ENCODE peak calls at places on chromosomes 5 and 9, in eight cellular contexts. Z is mucosa of descending colon; L is CD8-positive, alpha-beta T cell; K is upper lobe of left lung; G is right cardiac atrium; J is CD4-positive, CD25-positive, alpha-beta regulatory T cell; X is Right ventricle myocardium inferior; A is activated CD8-positive, alpha-beta T cell treated with anti-CD3 and anti-CD28 coated beads for 36 hours. D is an unnamed sample.

GRCh38 chr9:120482424-120483186 is 97.4 kb downstream of the CDK5RAP2 start:
- ATAC-seq in K (peak; percentile 25), X (peak; percentile 63), G (peak; percentile 20), J (no peak), L (no peak), Z (no peak), A (no peak), D (no peak)

GRCh38 chr5:180498378-180498777 is 4.2 kb downstream of the CNOT6 start:
- ATAC-seq in J (no peak), K (no peak), L (no peak), G (no peak), A (no peak), X (no peak), Z (no peak), D (no peak)

GRCh38 chr9:122125158-122125890 is 32.2 kb upstream of the TTLL11 start:
- ATAC-seq in A (peak; percentile 80), X (peak; percentile 82), K (peak; percentile 90), G (peak; percentile 72), J (peak; percentile 69), Z (peak; percentile 86), L (peak; percentile 83), D (peak; percentile 76)

GRCh38 chr5:39185761-39186160 is 33.6 kb downstream of the FYB1 start:
- ATAC-seq in J (no peak), K (no peak), X (no peak), L (no peak), G (no peak), A (peak; percentile 10), Z (no peak), D (no peak)

GRCh38 chr5:66527478-66527877 is 68.7 kb upstream of the MAST4 start:
- ATAC-seq in X (no peak), G (no peak), Z (no peak), L (no peak), A (no peak), J (no peak), K (no peak), D (no peak)

GRCh38 chr5:77882670-77883257 is 106.6 kb upstream of the TBCA start:
- ATAC-seq in L (no peak), X (no peak), A (peak; percentile 81), Z (no peak), G (no peak), J (no peak), K (no peak), D (no peak)

GRCh38 chr5:527646-528591 is 3.7 kb upstream of the SLC9A3 start:
- ATAC-seq in A (peak; percentile 43), L (no peak), K (no peak), G (no peak), X (no peak), J (peak; percentile 19), Z (no peak), D (no peak)

GRCh38 chr5:127409923-127410675 is 107.3 kb upstream of the PRRC1 start:
- ATAC-seq in Z (no peak), K (no peak), L (no peak), X (no peak), A (no peak), J (no peak), G (no peak), D (no peak)

GRCh38 chr5:16074358-16074757 is 105.2 kb downstream of the MARCHF11 start:
- ATAC-seq in A (no peak), K (no peak), Z (no peak), L (no peak), G (no peak), J (no peak), X (no peak), D (no peak)

GRCh38 chr5:137808503-137809135 is 54.5 kb upstream of the HNRNPA0 start:
- ATAC-seq in K (no peak), A (no peak), J (no peak), L (no peak), X (peak; percentile 43), Z (no peak), G (peak; percentile 46), D (no peak)

D was measured in gastroesophageal sphincter.